ENCODE peak calls at places on chromosomes 7 and 10, in four cellular contexts. T is body of pancreas; D is heart left ventricle; F is CD8-positive, alpha-beta T cell. J is an unnamed sample. For H3K4me1, the result is how much of the 10 kb centered on the place peaks cover.

GRCh38 chr7:45574521-45575500 is 643 bp downstream of the ADCY1 start:
- DNase-seq in T (peak), D (no peak), F (no peak), J (peak)

GRCh38 chr10:59622320-59622901 is 87.2 kb downstream of the SLC16A9 start:
- DNase-seq in T (peak), D (peak), F (peak), J (peak)

GRCh38 chr10:95177429-95177828 is 16.6 kb upstream of the ACSM6 start:
- DNase-seq in T (no peak), D (no peak), F (no peak), J (no peak)

GRCh38 chr10:5538446-5538845 is 13.7 kb downstream of the CALML3 start:
- DNase-seq in T (no peak), D (no peak), F (no peak), J (no peak)

GRCh38 chr10:119253433-119254174 is 46.2 kb downstream of the GRK5 start:
- DNase-seq in T (peak), D (peak), F (no peak), J (peak)

GRCh38 chr7:117572826-117573620 is 93.2 kb downstream of the CFTR start:
- DNase-seq in T (no peak), D (no peak), F (no peak), J (no peak)

GRCh38 chr10:94131885-94132284 is 138.2 kb downstream of the PLCE1 start:
- DNase-seq in T (no peak), D (no peak), F (no peak), J (no peak)

GRCh38 chr7:3928727-3929515 is 627.9 kb downstream of the SDK1 start:
- DNase-seq in T (peak), D (no peak), F (no peak), J (no peak)

GRCh38 chr7:17056491-17057142 is 174.8 kb upstream of the AGR3 start:
- DNase-seq in T (no peak), D (no peak), F (no peak), J (no peak)

GRCh38 chr7:114949227-114949626 is 27.3 kb downstream of the MDFIC start:
- DNase-seq in T (no peak), D (no peak), F (no peak), J (no peak)

GRCh38 chr10:89115876-89116627 is 91.1 kb downstream of the CH25H start:
- DNase-seq in T (no peak), D (no peak), F (no peak), J (no peak)

GRCh38 chr7:1454471-1455065 is 4.7 kb downstream of the MICALL2 start:
- DNase-seq in T (peak), D (no peak), F (no peak), J (no peak)

GRCh38 chr7:127967276-127967675 is 64.0 kb downstream of the LRRC4 start:
- DNase-seq in T (no peak), D (no peak), F (no peak), J (no peak)

GRCh38 chr7:28078036-28078901 is 102.3 kb downstream of the JAZF1 start:
- DNase-seq in T (peak), D (no peak), F (peak), J (peak)

GRCh38 chr7:33678675-33679335 is 226.5 kb upstream of the BMPER start:
- DNase-seq in T (no peak), D (no peak), F (no peak), J (no peak)

GRCh38 chr7:65268782-65269149 is 104.9 kb upstream of the ZNF92 start:
- DNase-seq in T (no peak), D (no peak), F (no peak), J (no peak)

GRCh38 chr7:68807681-68808080 is 790.6 kb upstream of the AUTS2 start:
- DNase-seq in T (no peak), D (no peak), F (no peak), J (no peak)

GRCh38 chr7:35747611-35748010 is 52.7 kb upstream of the HERPUD2 start:
- DNase-seq in T (no peak), D (no peak), F (no peak), J (no peak)

GRCh38 chr10:125555267-125555666 is 127.7 kb downstream of the TEX36 start:
- DNase-seq in T (no peak), D (no peak), F (no peak), J (no peak)

GRCh38 chr7:71787513-71787912 is 624.6 kb downstream of the CALN1 start:
- DNase-seq in T (no peak), D (no peak), F (no peak), J (peak)

GRCh38 chr10:43125881-43126731 is 12.1 kb upstream of the CSGALNACT2 start:
- DNase-seq in T (no peak), D (no peak), F (no peak), J (no peak)

GRCh38 chr7:107934991-107935770 is 44.2 kb downstream of the DLD start:
- DNase-seq in T (no peak), D (no peak), F (no peak), J (no peak)

GRCh38 chr7:100247152-100247757 is 27.5 kb downstream of the PVRIG start:
- DNase-seq in T (peak), D (no peak), F (no peak), J (peak)

GRCh38 chr7:103871473-103871872 is 118.0 kb downstream of the RELN start:
- DNase-seq in T (no peak), D (no peak), F (no peak), J (no peak)

GRCh38 chr7:121313220-121313792 is 15.5 kb upstream of the WNT16 start:
- DNase-seq in T (no peak), D (no peak), F (no peak), J (no peak)

GRCh38 chr10:92790449-92790848 is 57.9 kb upstream of the EXOC6 start:
- DNase-seq in T (no peak), D (no peak), F (no peak), J (no peak)

GRCh38 chr7:79282051-79282694 is 171.3 kb downstream of the MAGI2 start:
- DNase-seq in T (peak), D (no peak), F (no peak), J (peak)

GRCh38 chr10:14513061-14513460 is 182.3 kb upstream of the FRMD4A start:
- DNase-seq in T (no peak), D (no peak), F (no peak), J (no peak)

GRCh38 chr10:79349072-79349491 is 1.8 kb downstream of the PPIF start:
- DNase-seq in T (no peak), D (no peak), F (no peak), J (no peak)

GRCh38 chr10:52566471-52567246 is 205.9 kb downstream of the MBL2 start:
- DNase-seq in T (no peak), D (no peak), F (no peak), J (peak)

GRCh38 chr10:44974628-44975431 is 3.8 kb downstream of the DEPP1 start:
- DNase-seq in T (peak), D (peak), F (peak), J (peak)

GRCh38 chr7:140316165-140316661 is 82.1 kb downstream of the SLC37A3 start:
- DNase-seq in T (peak), D (peak), F (no peak), J (no peak)

GRCh38 chr10:35271086-35271834 is 65.0 kb upstream of the CCNY start:
- DNase-seq in T (no peak), D (no peak), F (no peak), J (no peak)

GRCh38 chr7:22238354-22239311 is 118.3 kb downstream of the RAPGEF5 start:
- DNase-seq in T (no peak), D (no peak), F (no peak), J (no peak)

GRCh38 chr7:13945670-13946069 is 43.8 kb downstream of the ETV1 start:
- DNase-seq in T (no peak), D (no peak), F (no peak), J (peak)

GRCh38 chr10:133388265-133388972 is 5.5 kb upstream of the MTG1 start:
- DNase-seq in T (no peak), D (no peak), F (no peak), J (no peak)

GRCh38 chr7:95180-95862 is 97.0 kb upstream of the FAM20C start:
- DNase-seq in T (no peak), D (no peak), F (no peak), J (no peak)

DNA sequence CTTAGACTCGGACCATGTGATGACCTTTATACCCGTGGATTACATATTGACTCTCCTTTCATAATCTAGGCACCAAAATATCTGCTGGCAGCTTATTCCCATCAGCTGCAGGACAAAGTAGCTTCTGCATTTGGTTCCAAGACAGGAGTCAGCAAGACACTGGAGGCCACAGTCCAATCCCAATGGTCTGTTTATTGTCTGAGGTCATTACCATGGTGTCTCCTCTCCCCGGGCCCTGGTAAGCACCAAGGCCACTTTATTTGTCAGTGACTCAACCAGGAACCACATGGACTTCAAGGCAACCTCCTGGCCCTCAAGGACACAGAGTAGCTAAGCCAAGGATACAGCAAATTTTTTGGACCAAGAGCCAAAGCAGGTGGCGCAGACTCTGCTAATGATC is 36.1 kb downstream of the KCNMA1 start:
- DNase-seq in T (peak), D (no peak), F (no peak), J (no peak)
- H3K4me1 ChIP-seq in T (under half), D (under half), F (under half), J (under half)

DNA sequence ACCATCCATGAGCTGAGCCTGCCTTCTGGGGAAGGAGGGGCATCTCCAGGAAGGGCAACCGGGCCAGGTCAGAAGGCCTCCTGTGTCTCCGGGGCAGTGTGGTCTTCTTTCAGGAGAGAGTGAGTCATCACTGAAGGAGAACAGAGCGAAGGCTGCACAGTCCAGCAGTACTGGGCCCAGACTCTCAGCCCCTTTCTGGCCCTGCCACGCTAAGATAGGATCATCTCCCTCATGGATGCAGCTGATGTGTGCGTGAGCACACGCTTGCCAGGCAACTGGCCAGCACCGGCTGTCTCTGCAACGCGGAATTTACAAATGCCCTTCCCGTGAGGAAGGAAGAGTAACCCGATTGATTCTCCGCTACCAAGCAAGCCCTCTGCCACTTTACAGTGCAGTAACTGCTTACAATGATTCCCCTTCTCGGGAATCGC is 328.2 kb downstream of the TNS3 start:
- DNase-seq in T (peak), D (no peak), F (no peak), J (peak)
- H3K4me3 ChIP-seq in T (no peak), D (peak), F (no peak), J (peak)

GRCh38 chr7:142654398-142654797 is 94.9 kb upstream of the PRSS1 start:
- DNase-seq in T (peak), D (no peak), F (no peak), J (no peak)
- TF ChIP-seq CTCF in T (no peak), D (no peak), F (no peak), J (no peak)

GRCh38 chr10:28535846-28536245 is 2.9 kb downstream of the WAC start:
- DNase-seq in T (no peak), D (no peak), F (no peak), J (no peak)
- H3K4me1 ChIP-seq in T (under half), D (half or more), F (half or more), J (under half)